ENCODE peak calls at places on chromosomes 2 and 18, in five cellular contexts. R, W, Z, U and P are unnamed samples.

GRCh38 chr2:168521342-168521741 is 65.3 kb downstream of the CERS6 start:
- DNase-seq in R (no peak), W (no peak), Z (no peak), U (no peak), P (no peak)

GRCh38 chr2:57515366-57515765 is 531.2 kb upstream of the VRK2 start:
- DNase-seq in R (no peak), W (no peak), Z (no peak), U (no peak), P (no peak)

GRCh38 chr2:213751446-213751845 is 467.2 kb downstream of the SPAG16 start:
- DNase-seq in R (no peak), W (no peak), Z (no peak), U (no peak), P (no peak)

GRCh38 chr2:42722328-42723190 is 41.4 kb downstream of the OXER1 start:
- DNase-seq in R (no peak), W (no peak), Z (no peak), U (no peak), P (peak)

GRCh38 chr18:75472391-75472790 is 44.9 kb upstream of the SMIM21 start:
- DNase-seq in R (no peak), W (no peak), Z (no peak), U (no peak), P (no peak)

GRCh38 chr2:218883491-218884490 is 3.1 kb downstream of the WNT10A start:
- DNase-seq in R (no peak), W (peak), Z (peak), U (no peak), P (peak)

GRCh38 chr2:54831480-54831879 is 108.0 kb downstream of the EML6 start:
- DNase-seq in R (no peak), W (no peak), Z (no peak), U (no peak), P (no peak)

GRCh38 chr18:73891572-73892421 is 255.8 kb downstream of the FBXO15 start:
- DNase-seq in R (no peak), W (no peak), Z (peak), U (no peak), P (no peak)

GRCh38 chr2:214529514-214529913 is 118.7 kb downstream of the VWC2L start:
- DNase-seq in R (no peak), W (no peak), Z (no peak), U (no peak), P (no peak)

GRCh38 chr2:172299741-172300140 is 127.6 kb upstream of the ITGA6 start:
- DNase-seq in R (no peak), W (peak), Z (no peak), U (no peak), P (no peak)

GRCh38 chr2:218392891-218393462 is 6.7 kb upstream of the CTDSP1 start:
- DNase-seq in R (no peak), W (no peak), Z (peak), U (no peak), P (no peak)

GRCh38 chr2:176338395-176338794 is 69.2 kb downstream of the MTX2 start:
- DNase-seq in R (no peak), W (no peak), Z (no peak), U (no peak), P (no peak)

GRCh38 chr2:45068643-45069140 is 59.4 kb upstream of the SIX2 start:
- DNase-seq in R (no peak), W (no peak), Z (no peak), U (no peak), P (no peak)

GRCh38 chr2:34831096-34831495 is 1232.0 kb upstream of the FAM98A start:
- DNase-seq in R (no peak), W (no peak), Z (no peak), U (no peak), P (no peak)

DNA sequence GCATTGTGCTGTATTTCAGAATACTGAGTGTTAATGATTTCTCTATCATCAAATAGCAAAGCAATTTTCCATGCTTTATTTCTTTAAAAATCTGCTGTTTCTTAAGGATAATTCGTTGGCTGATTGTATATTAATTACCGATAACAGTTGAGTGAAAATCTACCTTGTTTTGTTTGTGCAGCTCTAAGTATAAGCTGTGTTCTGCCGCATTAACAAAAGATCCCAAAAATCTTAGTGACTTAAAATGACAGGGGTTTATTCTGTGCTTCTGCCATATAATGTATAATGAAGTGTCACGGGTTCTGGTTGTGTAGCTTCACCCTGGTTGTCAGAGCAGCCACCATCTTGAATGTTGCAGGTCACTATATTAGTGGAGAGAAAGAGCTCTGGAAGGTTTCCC is 196.1 kb downstream of the ACTR3 start:
- DNase-seq in R (no peak), W (no peak), Z (no peak), U (no peak), P (no peak)
- TF ChIP-seq POLR2AphosphoS5 in R (no peak), W (no peak), Z (no peak), U (no peak), P (no peak)

DNA sequence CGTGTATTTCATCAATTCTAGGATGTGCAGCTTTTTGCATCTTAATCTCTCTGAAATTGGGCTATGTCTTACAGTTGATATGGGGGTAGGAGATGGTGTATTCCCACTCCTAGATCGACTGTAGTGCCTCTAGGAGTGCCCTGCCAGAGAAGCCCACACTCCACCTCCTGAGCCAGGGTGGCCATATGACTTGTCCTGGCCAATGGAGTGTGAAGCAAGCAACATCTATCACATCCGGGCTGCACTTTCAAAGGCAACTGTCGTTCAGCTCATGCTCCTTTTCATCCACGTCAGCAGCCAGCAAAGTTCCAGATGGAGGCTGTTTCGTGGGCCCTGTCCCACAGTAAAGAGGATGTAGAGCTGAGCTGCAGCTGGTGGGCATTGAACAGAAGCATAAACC is 149.4 kb upstream of the SLC1A4 start:
- DNase-seq in R (no peak), W (no peak), Z (no peak), U (no peak), P (peak)
- TF ChIP-seq POLR2AphosphoS5 in R (no peak), W (no peak), Z (no peak), U (no peak), P (peak)

DNA sequence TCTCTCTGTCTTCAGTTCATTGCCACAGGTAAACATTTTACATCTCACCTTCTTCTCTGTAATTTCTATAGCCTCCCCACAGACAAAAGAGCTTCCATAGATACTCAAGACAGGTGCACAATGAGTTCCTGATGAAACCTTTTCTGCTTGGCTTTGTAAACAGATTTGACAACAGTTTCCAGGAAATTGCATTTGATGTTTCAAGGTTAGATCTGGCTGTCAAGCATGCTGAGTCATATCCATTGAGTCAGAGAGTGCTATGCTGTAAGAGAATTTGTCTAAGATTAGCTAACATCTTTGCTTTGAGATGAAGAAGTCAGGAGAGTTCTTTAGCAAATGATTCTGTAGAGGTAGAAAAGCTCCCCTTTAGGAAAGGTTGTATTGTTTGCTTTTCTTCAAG is 40.6 kb upstream of the MAP2 start:
- DNase-seq in R (peak), W (peak), Z (no peak), U (no peak), P (no peak)
- TF ChIP-seq POLR2AphosphoS5 in R (no peak), W (no peak), Z (no peak), U (no peak), P (no peak)

GRCh38 chr2:38632980-38633379 is 30.3 kb upstream of the HNRNPLL start:
- DNase-seq in R (no peak), W (no peak), Z (no peak), U (no peak), P (no peak)

GRCh38 chr2:38635139-38635538 is 30.8 kb upstream of the GALM start:
- DNase-seq in R (no peak), W (no peak), Z (no peak), U (no peak), P (no peak)

GRCh38 chr2:38633895-38634294 is 31.2 kb upstream of the HNRNPLL start:
- DNase-seq in R (no peak), W (no peak), Z (no peak), U (no peak), P (no peak)

GRCh38 chr2:38636069-38636468 is 29.8 kb upstream of the GALM start:
- DNase-seq in R (no peak), W (no peak), Z (no peak), U (no peak), P (no peak)

DNA sequence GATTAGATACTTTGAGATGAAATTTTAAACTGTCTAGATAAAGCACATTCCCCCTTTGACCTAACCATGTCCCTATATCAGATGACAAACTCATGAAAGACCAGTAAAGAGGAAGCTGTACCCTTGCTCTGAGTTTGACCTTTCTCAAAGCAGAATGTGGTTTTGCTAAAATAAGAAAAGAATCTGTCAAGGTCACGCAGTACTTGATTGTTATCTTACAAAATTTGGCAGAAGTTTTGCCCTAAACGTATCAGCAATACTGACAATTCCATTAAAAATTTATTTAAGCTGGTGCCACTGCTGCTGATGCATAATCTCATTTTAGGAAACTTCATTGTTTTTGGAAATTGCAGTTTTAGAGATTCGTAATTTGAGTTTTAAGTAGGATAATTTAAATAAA is 31.2 kb upstream of the GALM start:
- DNase-seq in R (no peak), W (no peak), Z (no peak), U (no peak), P (peak)
- TF ChIP-seq POLR2AphosphoS5 in R (no peak), W (no peak), Z (no peak), U (no peak), P (no peak)

GRCh38 chr2:40279479-40279878 is 172.4 kb downstream of the SLC8A1 start:
- DNase-seq in R (no peak), W (no peak), Z (no peak), U (no peak), P (no peak)

GRCh38 chr2:40282428-40282827 is 169.5 kb downstream of the SLC8A1 start:
- DNase-seq in R (no peak), W (no peak), Z (no peak), U (no peak), P (no peak)

GRCh38 chr2:40276076-40276475 is 175.8 kb downstream of the SLC8A1 start:
- DNase-seq in R (no peak), W (no peak), Z (no peak), U (no peak), P (no peak)

GRCh38 chr2:40281021-40281940 is 170.6 kb downstream of the SLC8A1 start:
- DNase-seq in R (no peak), W (peak), Z (no peak), U (no peak), P (no peak)

GRCh38 chr2:40279001-40279400 is 172.9 kb downstream of the SLC8A1 start:
- DNase-seq in R (no peak), W (no peak), Z (no peak), U (no peak), P (no peak)
- TF ChIP-seq POLR2AphosphoS5 in R (no peak), W (no peak), Z (no peak), U (no peak), P (no peak)

GRCh38 chr2:71224457-71224856 is 2.4 kb downstream of the PAIP2B start:
- DNase-seq in R (no peak), W (no peak), Z (no peak), U (no peak), P (no peak)

GRCh38 chr2:71224935-71225334 is 2.0 kb downstream of the PAIP2B start:
- DNase-seq in R (no peak), W (no peak), Z (no peak), U (no peak), P (no peak)

GRCh38 chr2:71223767-71224333 is 3.1 kb downstream of the PAIP2B start:
- DNase-seq in R (peak), W (peak), Z (no peak), U (no peak), P (no peak)

GRCh38 chr2:71226391-71226964 is 425 bp downstream of the PAIP2B start:
- DNase-seq in R (no peak), W (peak), Z (peak), U (no peak), P (no peak)

DNA sequence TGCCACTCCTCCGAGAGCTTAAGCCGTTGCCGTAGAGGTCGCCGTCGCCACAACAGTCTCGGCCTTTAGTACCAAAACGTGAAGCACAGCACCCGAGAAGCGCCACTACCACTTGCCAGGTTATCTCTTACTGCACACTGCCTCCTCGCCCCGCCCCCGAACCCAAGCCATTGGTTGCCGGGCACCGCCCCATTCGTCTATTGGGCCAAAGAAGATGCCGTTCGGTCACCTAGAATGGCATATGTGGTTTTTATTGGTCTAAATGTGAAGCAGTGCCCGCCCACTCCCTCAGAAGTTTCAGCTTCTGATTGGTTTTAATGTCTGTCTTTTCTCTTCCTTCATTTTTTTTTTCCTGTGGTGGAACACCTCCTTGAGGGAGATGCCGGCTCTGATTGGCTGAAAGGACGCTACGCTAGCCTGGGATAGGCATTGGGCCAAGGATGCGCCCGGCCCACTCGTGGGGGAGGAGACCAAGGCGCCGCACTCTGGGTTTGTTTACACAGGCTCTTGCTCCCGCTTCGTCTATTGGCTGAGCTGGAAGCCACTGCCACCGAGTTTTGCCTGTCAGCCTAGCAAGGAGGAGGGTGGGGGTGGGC is at the start of gene PAIP2B:
- DNase-seq in R (peak), W (peak), Z (peak), U (peak), P (peak)
- TF ChIP-seq POLR2AphosphoS5 in R (no peak), W (peak), Z (peak), U (peak), P (no peak)